ENCODE peak calls at places on chromosomes 13 and 19, in seven cellular contexts. One of them, this sample, is unnamed.

GRCh38 chr13:47474845-47475244 is 526.2 kb downstream of the SUCLA2 start:
- DNase-seq in left ventricle myocardium inferior: no peak
- DNase-seq in aorta: no peak
- DNase-seq in IMR-90: no peak
- DNase-seq in RWPE2: no peak
- DNase-seq in CD4-positive, alpha-beta memory T cell: no peak
- DNase-seq in lower lobe of right lung: no peak
- DNase-seq in this sample: no peak

GRCh38 chr13:59963827-59964226 is 199.9 kb downstream of the DIAPH3 start:
- DNase-seq in left ventricle myocardium inferior: no peak
- DNase-seq in lower lobe of right lung: no peak
- DNase-seq in IMR-90: no peak
- DNase-seq in RWPE2: no peak
- DNase-seq in aorta: no peak
- DNase-seq in CD4-positive, alpha-beta memory T cell: no peak
- DNase-seq in this sample: no peak

GRCh38 chr13:71378992-71379905 is 487.8 kb downstream of the DACH1 start:
- DNase-seq in left ventricle myocardium inferior: no peak
- DNase-seq in lower lobe of right lung: no peak
- DNase-seq in aorta: no peak
- DNase-seq in IMR-90: no peak
- DNase-seq in CD4-positive, alpha-beta memory T cell: no peak
- DNase-seq in RWPE2: no peak
- DNase-seq in this sample: no peak

GRCh38 chr19:41688098-41688497 is at the start of gene CEACAM7:
- DNase-seq in CD4-positive, alpha-beta memory T cell: no peak
- DNase-seq in IMR-90: no peak
- DNase-seq in left ventricle myocardium inferior: no peak
- DNase-seq in aorta: no peak
- DNase-seq in lower lobe of right lung: no peak
- DNase-seq in RWPE2: no peak
- DNase-seq in this sample: no peak

GRCh38 chr13:38452656-38453055 is 103.0 kb downstream of the UFM1 start:
- DNase-seq in CD4-positive, alpha-beta memory T cell: no peak
- DNase-seq in IMR-90: no peak
- DNase-seq in lower lobe of right lung: no peak
- DNase-seq in left ventricle myocardium inferior: no peak
- DNase-seq in RWPE2: no peak
- DNase-seq in aorta: no peak
- DNase-seq in this sample: no peak

GRCh38 chr13:36904219-36904618 is 15.8 kb downstream of the SMAD9 start:
- DNase-seq in RWPE2: no peak
- DNase-seq in CD4-positive, alpha-beta memory T cell: no peak
- DNase-seq in IMR-90: no peak
- DNase-seq in aorta: no peak
- DNase-seq in left ventricle myocardium inferior: no peak
- DNase-seq in lower lobe of right lung: no peak
- DNase-seq in this sample: no peak

GRCh38 chr19:1183543-1184172 is 9.6 kb upstream of the SBNO2 start:
- DNase-seq in RWPE2: peak; percentile 92
- DNase-seq in left ventricle myocardium inferior: no peak
- DNase-seq in IMR-90: peak; percentile 25
- DNase-seq in lower lobe of right lung: peak; percentile 74
- DNase-seq in aorta: no peak
- DNase-seq in CD4-positive, alpha-beta memory T cell: no peak
- DNase-seq in this sample: no peak

GRCh38 chr13:49086711-49087110 is 111.0 kb downstream of the FNDC3A start:
- DNase-seq in CD4-positive, alpha-beta memory T cell: no peak
- DNase-seq in IMR-90: peak; percentile 76
- DNase-seq in aorta: no peak
- DNase-seq in RWPE2: no peak
- DNase-seq in lower lobe of right lung: no peak
- DNase-seq in left ventricle myocardium inferior: no peak
- DNase-seq in this sample: no peak

GRCh38 chr13:31588923-31589322 is 150.4 kb upstream of the RXFP2 start:
- DNase-seq in aorta: no peak
- DNase-seq in left ventricle myocardium inferior: no peak
- DNase-seq in RWPE2: no peak
- DNase-seq in lower lobe of right lung: no peak
- DNase-seq in CD4-positive, alpha-beta memory T cell: no peak
- DNase-seq in IMR-90: no peak
- DNase-seq in this sample: no peak

GRCh38 chr13:111480976-111481375 is 160.5 kb downstream of the TEX29 start:
- DNase-seq in CD4-positive, alpha-beta memory T cell: no peak
- DNase-seq in aorta: no peak
- DNase-seq in RWPE2: peak; percentile 19
- DNase-seq in IMR-90: no peak
- DNase-seq in lower lobe of right lung: no peak
- DNase-seq in left ventricle myocardium inferior: no peak
- DNase-seq in this sample: no peak

GRCh38 chr19:33290082-33290815 is 12.1 kb downstream of the CEBPA start:
- DNase-seq in left ventricle myocardium inferior: no peak
- DNase-seq in CD4-positive, alpha-beta memory T cell: no peak
- DNase-seq in RWPE2: no peak
- DNase-seq in IMR-90: no peak
- DNase-seq in aorta: peak; percentile 43
- DNase-seq in lower lobe of right lung: peak; percentile 59
- DNase-seq in this sample: no peak
- H3K4me1 ChIP-seq in left ventricle myocardium inferior: no peaks in the 10 kb centered on the region
- H3K4me1 ChIP-seq in CD4-positive, alpha-beta memory T cell: peaks cover 12% of the 10 kb centered on the region
- H3K4me1 ChIP-seq in RWPE2: peaks cover 32% of the 10 kb centered on the region
- H3K4me1 ChIP-seq in IMR-90: peaks cover 3% of the 10 kb centered on the region
- H3K4me1 ChIP-seq in aorta: no peaks in the 10 kb centered on the region
- H3K4me1 ChIP-seq in lower lobe of right lung: peaks cover 77% of the 10 kb centered on the region
- H3K4me1 ChIP-seq in this sample: no peaks in the 10 kb centered on the region

DNA sequence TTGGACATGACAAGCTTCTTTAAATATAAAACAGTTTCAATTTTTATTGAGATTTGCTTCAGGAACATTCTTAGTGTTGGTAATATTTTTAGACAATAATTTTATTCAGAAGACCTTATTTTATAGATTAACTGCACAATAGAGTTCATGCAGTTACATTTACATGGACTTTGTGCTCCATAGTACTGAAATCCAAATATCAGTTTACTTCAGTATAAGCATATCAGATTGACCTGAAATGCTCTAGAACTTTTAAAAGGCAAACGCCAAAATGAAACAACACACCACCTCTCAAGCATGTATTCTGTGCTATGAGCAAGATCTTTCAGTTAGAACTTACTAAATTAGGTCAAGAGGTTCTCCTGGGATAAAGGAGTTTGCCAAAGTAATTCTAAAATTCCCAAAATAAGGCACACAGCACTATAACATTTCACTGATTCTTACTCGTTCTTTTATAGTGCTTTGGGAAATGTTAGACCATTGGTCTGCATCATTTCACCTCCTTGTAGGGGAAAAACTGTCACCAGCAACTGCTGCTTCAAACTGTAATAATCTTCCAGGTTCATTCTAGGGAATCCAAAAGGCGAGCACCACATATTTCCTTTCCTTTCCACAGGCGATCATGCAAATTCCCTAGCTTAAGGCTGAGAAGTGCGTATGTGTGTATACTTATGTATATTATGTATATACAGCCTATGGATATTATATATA is 275.4 kb downstream of the ENOX1 start:
- DNase-seq in lower lobe of right lung: no peak
- DNase-seq in IMR-90: no peak
- DNase-seq in left ventricle myocardium inferior: no peak
- DNase-seq in aorta: no peak
- DNase-seq in CD4-positive, alpha-beta memory T cell: no peak
- DNase-seq in RWPE2: no peak
- DNase-seq in this sample: no peak
- H3K4me3 ChIP-seq in lower lobe of right lung: no peak overlapping the region
- H3K4me3 ChIP-seq in IMR-90: no peak overlapping the region
- H3K4me3 ChIP-seq in left ventricle myocardium inferior: no peak overlapping the region
- H3K4me3 ChIP-seq in aorta: peak overlapping the region; percentile 26
- H3K4me3 ChIP-seq in CD4-positive, alpha-beta memory T cell: no peak overlapping the region
- H3K4me3 ChIP-seq in RWPE2: no peak overlapping the region
- H3K4me3 ChIP-seq in this sample: no peak overlapping the region

GRCh38 chr19:38710416-38710702 is 33.9 kb downstream of the CAPN12 start:
- DNase-seq in lower lobe of right lung: no peak
- DNase-seq in RWPE2: no peak
- DNase-seq in left ventricle myocardium inferior: no peak
- DNase-seq in IMR-90: no peak
- DNase-seq in CD4-positive, alpha-beta memory T cell: no peak
- DNase-seq in aorta: no peak
- DNase-seq in this sample: no peak
- H3K4me1 ChIP-seq in lower lobe of right lung: peaks cover 75% of the 10 kb centered on the region
- H3K4me1 ChIP-seq in RWPE2: no peaks in the 10 kb centered on the region
- H3K4me1 ChIP-seq in left ventricle myocardium inferior: peaks cover 100% of the 10 kb centered on the region
- H3K4me1 ChIP-seq in IMR-90: peaks cover 45% of the 10 kb centered on the region
- H3K4me1 ChIP-seq in CD4-positive, alpha-beta memory T cell: no peaks in the 10 kb centered on the region
- H3K4me1 ChIP-seq in aorta: no peaks in the 10 kb centered on the region
- H3K4me1 ChIP-seq in this sample: no peaks in the 10 kb centered on the region

GRCh38 chr13:27442797-27443196 is 7.6 kb downstream of the MTIF3 start:
- DNase-seq in aorta: no peak
- DNase-seq in CD4-positive, alpha-beta memory T cell: no peak
- DNase-seq in lower lobe of right lung: no peak
- DNase-seq in RWPE2: no peak
- DNase-seq in IMR-90: no peak
- DNase-seq in left ventricle myocardium inferior: no peak
- DNase-seq in this sample: no peak
- H3K4me3 ChIP-seq in aorta: no peak overlapping the region
- H3K4me3 ChIP-seq in CD4-positive, alpha-beta memory T cell: no peak overlapping the region
- H3K4me3 ChIP-seq in lower lobe of right lung: no peak overlapping the region
- H3K4me3 ChIP-seq in RWPE2: no peak overlapping the region
- H3K4me3 ChIP-seq in IMR-90: no peak overlapping the region
- H3K4me3 ChIP-seq in left ventricle myocardium inferior: no peak overlapping the region
- H3K4me3 ChIP-seq in this sample: no peak overlapping the region

This sample was measured in naive thymus-derived CD4-positive, alpha-beta T cell.